ENCODE peak calls at places on chromosome 7, in four cellular contexts. One of them, this sample, is unnamed.

GRCh38 chr7:10412426-10413019 is 561.1 kb upstream of the PHF14 start:
- DNase-seq in T-cell: no peak
- DNase-seq in AG09319: no peak
- DNase-seq in hepatocyte: peak
- DNase-seq in this sample: peak

GRCh38 chr7:87220734-87221215 is 1.2 kb upstream of the TMEM243 start:
- DNase-seq in T-cell: no peak
- DNase-seq in AG09319: no peak
- DNase-seq in hepatocyte: peak
- DNase-seq in this sample: no peak

GRCh38 chr7:38027884-38028455 is 107.5 kb downstream of the EPDR1 start:
- DNase-seq in T-cell: no peak
- DNase-seq in AG09319: no peak
- DNase-seq in hepatocyte: no peak
- DNase-seq in this sample: no peak

GRCh38 chr7:17132726-17133125 is 165.7 kb upstream of the AHR start:
- DNase-seq in T-cell: no peak
- DNase-seq in AG09319: no peak
- DNase-seq in hepatocyte: no peak
- DNase-seq in this sample: no peak

GRCh38 chr7:602341-603141 is 82.9 kb upstream of the PDGFA start:
- DNase-seq in T-cell: no peak
- DNase-seq in AG09319: no peak
- DNase-seq in hepatocyte: peak
- DNase-seq in this sample: no peak

GRCh38 chr7:27172823-27173411 is 1.2 kb downstream of the HOXA10 start:
- DNase-seq in T-cell: peak
- DNase-seq in AG09319: no peak
- DNase-seq in hepatocyte: no peak
- DNase-seq in this sample: peak

GRCh38 chr7:92783260-92783911 is 53.0 kb downstream of the CDK6 start:
- DNase-seq in T-cell: no peak
- DNase-seq in AG09319: no peak
- DNase-seq in hepatocyte: no peak
- DNase-seq in this sample: no peak

GRCh38 chr7:17147409-17147808 is 151.0 kb upstream of the AHR start:
- DNase-seq in T-cell: no peak
- DNase-seq in AG09319: no peak
- DNase-seq in hepatocyte: no peak
- DNase-seq in this sample: no peak

GRCh38 chr7:99607548-99607947 is 9.2 kb upstream of the ZSCAN25 start:
- DNase-seq in T-cell: no peak
- DNase-seq in AG09319: no peak
- DNase-seq in hepatocyte: no peak
- DNase-seq in this sample: no peak

GRCh38 chr7:7565746-7566650 is 686 bp upstream of the MIOS start:
- DNase-seq in T-cell: no peak
- DNase-seq in AG09319: no peak
- DNase-seq in hepatocyte: peak
- DNase-seq in this sample: peak

GRCh38 chr7:130153251-130153908 is 51.8 kb downstream of the TMEM209 start:
- DNase-seq in T-cell: no peak
- DNase-seq in AG09319: no peak
- DNase-seq in hepatocyte: no peak
- DNase-seq in this sample: no peak

GRCh38 chr7:30984359-30985107 is 20.8 kb downstream of the GHRHR start:
- DNase-seq in T-cell: no peak
- DNase-seq in AG09319: no peak
- DNase-seq in hepatocyte: no peak
- DNase-seq in this sample: peak

GRCh38 chr7:20504060-20504459 is 111.4 kb upstream of the ABCB5 start:
- DNase-seq in T-cell: no peak
- DNase-seq in AG09319: no peak
- DNase-seq in hepatocyte: no peak
- DNase-seq in this sample: no peak

GRCh38 chr7:99379043-99379577 is 4.6 kb downstream of the ARPC1B start:
- DNase-seq in T-cell: peak
- DNase-seq in AG09319: peak
- DNase-seq in hepatocyte: peak
- DNase-seq in this sample: no peak

GRCh38 chr7:83347836-83348482 is 185.3 kb upstream of the PCLO start:
- DNase-seq in T-cell: no peak
- DNase-seq in AG09319: no peak
- DNase-seq in hepatocyte: peak
- DNase-seq in this sample: peak

GRCh38 chr7:39621261-39621660 is 2.1 kb upstream of the RALA start:
- DNase-seq in T-cell: no peak
- DNase-seq in AG09319: no peak
- DNase-seq in hepatocyte: no peak
- DNase-seq in this sample: no peak

GRCh38 chr7:29274156-29275017 is 79.8 kb downstream of the CHN2 start:
- DNase-seq in T-cell: no peak
- DNase-seq in AG09319: no peak
- DNase-seq in hepatocyte: no peak
- DNase-seq in this sample: no peak

GRCh38 chr7:44291066-44291732 is 34.2 kb downstream of the CAMK2B start:
- DNase-seq in T-cell: peak
- DNase-seq in AG09319: no peak
- DNase-seq in hepatocyte: no peak
- DNase-seq in this sample: peak

GRCh38 chr7:69691734-69692133 is 93.5 kb downstream of the AUTS2 start:
- DNase-seq in T-cell: no peak
- DNase-seq in AG09319: no peak
- DNase-seq in hepatocyte: no peak
- DNase-seq in this sample: no peak

GRCh38 chr7:100744605-100745004 is 11.2 kb downstream of the ZAN start:
- DNase-seq in T-cell: no peak
- DNase-seq in AG09319: no peak
- DNase-seq in hepatocyte: no peak
- DNase-seq in this sample: no peak

GRCh38 chr7:127588697-127589482 is 679 bp downstream of the ARF5 start:
- DNase-seq in T-cell: no peak
- DNase-seq in AG09319: peak
- DNase-seq in hepatocyte: peak
- DNase-seq in this sample: peak

GRCh38 chr7:117134885-117135552 is 181.7 kb downstream of the ST7 start:
- DNase-seq in T-cell: no peak
- DNase-seq in AG09319: no peak
- DNase-seq in hepatocyte: no peak
- DNase-seq in this sample: no peak

GRCh38 chr7:84162125-84162524 is 32.5 kb downstream of the SEMA3A start:
- DNase-seq in T-cell: no peak
- DNase-seq in AG09319: no peak
- DNase-seq in hepatocyte: no peak
- DNase-seq in this sample: no peak

This sample was measured in Calu3.